ENCODE peak calls at places on chromosomes 3 and 15, in five cellular contexts. O is IMR-90, G is H1, Z is mesendoderm, Q is mesenchymal stem cell. V is an unnamed sample.

GRCh38 chr3:176430244-176430893 is 766.9 kb downstream of the TBL1XR1 start:
- DNase-seq in O (peak; percentile 76), G (no peak), Z (peak; percentile 46), Q (peak; percentile 57), V (peak; percentile 14)

GRCh38 chr3:25889132-25889917 is 99.4 kb downstream of the OXSM start:
- DNase-seq in O (peak; percentile 11), G (no peak), Z (peak; percentile 33), Q (peak; percentile 3), V (no peak)

GRCh38 chr3:184154909-184155643 is at the start of gene DVL3:
- DNase-seq in O (peak; percentile 52), G (no peak), Z (peak; percentile 77), Q (peak; percentile 64), V (peak; percentile 72)

GRCh38 chr3:73094951-73095350 is 33.5 kb downstream of the EBLN2 start:
- DNase-seq in O (no peak), G (no peak), Z (peak; percentile 69), Q (no peak), V (no peak)

GRCh38 chr15:43872416-43873020 is 45.7 kb downstream of the WDR76 start:
- DNase-seq in O (peak; percentile 83), G (peak; percentile 27), Z (peak; percentile 82), Q (peak; percentile 80), V (peak; percentile 40)

GRCh38 chr15:35555244-35555643 is 9.3 kb upstream of the DPH6 start:
- DNase-seq in O (no peak), G (no peak), Z (no peak), Q (no peak), V (no peak)

GRCh38 chr3:127786358-127787070 is 35.8 kb downstream of the MGLL start:
- DNase-seq in O (peak; percentile 62), G (no peak), Z (no peak), Q (no peak), V (no peak)

GRCh38 chr3:171317133-171317532 is 143.1 kb downstream of the TNIK start:
- DNase-seq in O (no peak), G (no peak), Z (no peak), Q (no peak), V (no peak)

GRCh38 chr15:61084944-61085367 is 144.1 kb downstream of the RORA start:
- DNase-seq in O (no peak), G (no peak), Z (peak; percentile 79), Q (no peak), V (peak; percentile 24)

GRCh38 chr3:194135806-194136518 is at the start of gene HES1:
- DNase-seq in O (peak; percentile 97), G (peak; percentile 91), Z (peak; percentile 99), Q (peak; percentile 99), V (peak; percentile 96)

GRCh38 chr3:8318002-8318649 is 183.5 kb upstream of the LMCD1 start:
- DNase-seq in O (peak; percentile 82), G (no peak), Z (peak; percentile 90), Q (peak; percentile 8), V (no peak)

GRCh38 chr3:126023390-126023789 is 54.4 kb downstream of the ROPN1B start:
- DNase-seq in O (no peak), G (no peak), Z (peak; percentile 7), Q (no peak), V (no peak)

GRCh38 chr3:129599073-129599472 is 7.4 kb downstream of the PLXND1 start:
- DNase-seq in O (no peak), G (no peak), Z (no peak), Q (peak; percentile 23), V (no peak)
- H3K79me1 ChIP-seq in O (peaks cover 86% of the 10 kb centered on the region), G (peaks cover 6% of the 10 kb centered on the region), Z (peaks cover 29% of the 10 kb centered on the region), Q (no peaks in the 10 kb centered on the region), V (peaks cover 3% of the 10 kb centered on the region)

GRCh38 chr3:44983413-44984040 is 7.5 kb downstream of the EXOSC7 start:
- DNase-seq in O (no peak), G (no peak), Z (peak; percentile 50), Q (no peak), V (no peak)
- H3K4me1 ChIP-seq in O (no peaks in the 10 kb centered on the region), G (no peaks in the 10 kb centered on the region), Z (no peaks in the 10 kb centered on the region), Q (peaks cover 2% of the 10 kb centered on the region), V (no peaks in the 10 kb centered on the region)

DNA sequence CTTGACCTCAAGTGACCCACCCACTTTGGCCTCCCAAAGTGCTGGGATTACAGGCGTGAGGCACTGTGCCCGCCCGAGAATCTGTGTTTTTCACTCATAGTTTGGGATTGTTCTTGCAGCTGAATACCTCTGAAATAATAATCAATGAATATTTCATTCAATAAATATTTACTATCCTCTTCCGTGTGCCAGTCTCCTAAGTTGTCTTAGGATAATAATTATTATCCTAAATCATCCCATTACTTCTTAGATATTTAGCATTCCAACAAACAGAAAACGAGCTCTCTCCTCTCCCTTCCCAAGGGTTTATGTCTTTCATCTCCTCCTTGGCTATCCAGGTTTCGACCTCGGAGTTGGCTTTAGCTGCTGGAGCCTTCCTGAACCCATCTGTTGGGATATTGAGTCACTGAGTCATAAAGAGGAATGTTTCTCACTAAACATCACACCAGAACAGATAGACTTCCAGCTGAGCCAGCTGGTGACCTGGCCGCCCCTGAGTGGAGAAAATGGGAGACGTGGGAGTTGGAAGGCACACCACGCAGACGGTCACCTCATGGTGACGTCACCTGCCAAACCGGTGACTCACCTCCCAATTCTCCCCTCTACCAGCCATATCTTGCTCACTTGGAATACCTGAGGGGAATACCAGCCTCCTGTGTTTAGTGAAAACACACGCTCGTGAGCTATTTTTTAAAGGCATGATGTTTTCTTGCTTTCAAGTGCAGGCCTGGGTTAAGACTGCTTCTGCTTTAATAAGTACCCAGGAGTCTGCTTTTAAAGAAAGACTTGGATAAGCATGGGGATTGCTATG is 43.9 kb downstream of the BHLHE40 start:
- DNase-seq in O (peak; percentile 100), G (peak; percentile 79), Z (peak; percentile 98), Q (peak; percentile 99), V (no peak)
- H3K79me1 ChIP-seq in O (peaks cover 3% of the 10 kb centered on the region), G (no peaks in the 10 kb centered on the region), Z (no peaks in the 10 kb centered on the region), Q (peaks cover 2% of the 10 kb centered on the region), V (no peaks in the 10 kb centered on the region)

GRCh38 chr15:101037090-101037830 is 118.1 kb downstream of the LRRK1 start:
- DNase-seq in O (no peak), G (no peak), Z (no peak), Q (no peak), V (no peak)

GRCh38 chr15:101033801-101034200 is 114.6 kb downstream of the LRRK1 start:
- DNase-seq in O (no peak), G (no peak), Z (no peak), Q (no peak), V (no peak)

GRCh38 chr15:101036189-101036588 is 117.0 kb downstream of the LRRK1 start:
- DNase-seq in O (no peak), G (no peak), Z (no peak), Q (no peak), V (no peak)

GRCh38 chr15:101038327-101039003 is 119.3 kb downstream of the LRRK1 start:
- DNase-seq in O (no peak), G (no peak), Z (no peak), Q (no peak), V (no peak)

DNA sequence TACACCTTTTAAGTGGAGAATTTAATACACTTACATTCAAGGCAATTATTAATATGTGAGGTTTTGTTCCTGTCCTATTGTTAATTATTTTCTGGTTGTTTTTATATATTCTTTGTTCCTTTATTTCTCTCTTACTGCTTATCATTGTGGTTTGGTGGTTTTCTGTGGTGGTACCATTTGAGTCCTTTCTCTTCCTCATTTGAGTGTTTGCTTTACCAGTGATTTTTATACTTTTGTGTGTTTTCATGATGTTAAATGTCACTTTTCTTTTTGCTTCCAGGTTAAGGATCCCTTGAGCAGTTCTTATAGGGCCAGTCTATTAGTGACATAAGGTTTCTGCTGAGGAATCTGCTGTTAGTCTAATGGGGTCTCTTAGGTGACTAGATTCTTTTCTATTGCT is 116.5 kb downstream of the LRRK1 start:
- DNase-seq in O (no peak), G (no peak), Z (no peak), Q (no peak), V (no peak)
- H3K4me1 ChIP-seq in O (no peaks in the 10 kb centered on the region), G (no peaks in the 10 kb centered on the region), Z (no peaks in the 10 kb centered on the region), Q (no peaks in the 10 kb centered on the region), V (no peaks in the 10 kb centered on the region)